ENCODE peak calls at places on chromosome 10, in four cellular contexts. N, P, Z and F are unnamed samples.

GRCh38 chr10:33537066-33537465 is 202.6 kb upstream of the NRP1 start:
- DNase-seq in N (no peak), P (no peak), Z (no peak), F (peak; percentile 39)

GRCh38 chr10:103986360-103986759 is 19.4 kb downstream of the SLK start:
- DNase-seq in N (no peak), Z (no peak), P (peak; percentile 15), F (no peak)

GRCh38 chr10:87613766-87614165 is 45.9 kb upstream of the PAPSS2 start:
- DNase-seq in Z (no peak), N (no peak), P (no peak), F (peak; percentile 76)

GRCh38 chr10:17710181-17710580 is 41.8 kb upstream of the TMEM236 start:
- DNase-seq in P (no peak), Z (no peak), N (no peak), F (no peak)

GRCh38 chr10:25701651-25702050 is 232.4 kb upstream of the MYO3A start:
- DNase-seq in Z (no peak), P (no peak), N (no peak), F (no peak)

GRCh38 chr10:113753020-113753692 is 1.7 kb downstream of the PLEKHS1 start:
- DNase-seq in Z (no peak), P (no peak), N (peak; percentile 59), F (peak; percentile 37)

GRCh38 chr10:126525326-126525725 is 137.0 kb upstream of the ADAM12 start:
- DNase-seq in Z (no peak), N (no peak), P (no peak), F (no peak)

GRCh38 chr10:9147475-9147874 is 1093.0 kb downstream of the GATA3 start:
- DNase-seq in Z (no peak), P (no peak), N (no peak), F (no peak)

GRCh38 chr10:130623680-130624271 is 487.6 kb downstream of the GLRX3 start:
- DNase-seq in N (no peak), Z (no peak), P (no peak), F (no peak)

GRCh38 chr10:72334832-72335393 is 19.8 kb downstream of the DNAJB12 start:
- DNase-seq in P (peak; percentile 91), Z (peak; percentile 79), N (no peak), F (peak; percentile 64)

GRCh38 chr10:35420044-35420443 is 83.7 kb downstream of the CCNY start:
- DNase-seq in P (no peak), Z (peak; percentile 46), N (no peak), F (peak; percentile 25)

GRCh38 chr10:58158806-58159205 is 108.9 kb downstream of the IPMK start:
- DNase-seq in Z (no peak), N (no peak), P (no peak), F (no peak)

GRCh38 chr10:78664929-78665525 is 403.7 kb upstream of the ZMIZ1 start:
- DNase-seq in P (no peak), Z (no peak), N (no peak), F (peak; percentile 4)

GRCh38 chr10:115762029-115762428 is 511.0 kb downstream of the GFRA1 start:
- DNase-seq in Z (no peak), N (no peak), P (no peak), F (peak; percentile 18)

GRCh38 chr10:73233883-73234282 is 13.2 kb downstream of the DNAJC9 start:
- DNase-seq in N (no peak), Z (no peak), P (no peak), F (no peak)

GRCh38 chr10:77041636-77042258 is 595.9 kb downstream of the KCNMA1 start:
- DNase-seq in N (no peak), P (no peak), Z (no peak), F (no peak)

GRCh38 chr10:3427316-3427715 is 254.7 kb upstream of the PITRM1 start:
- DNase-seq in N (no peak), P (no peak), Z (no peak), F (no peak)

GRCh38 chr10:62068464-62068863 is 167.0 kb downstream of the ARID5B start:
- DNase-seq in N (no peak), P (no peak), Z (no peak), F (no peak)

GRCh38 chr10:72242675-72243074 is 26.6 kb upstream of the ASCC1 start:
- DNase-seq in P (no peak), Z (no peak), N (no peak), F (peak; percentile 36)

GRCh38 chr10:132846631-132847415 is 60.9 kb upstream of the NKX6-2 start:
- DNase-seq in Z (no peak), P (no peak), N (no peak), F (no peak)

GRCh38 chr10:47048533-47048905 is 137.3 kb downstream of the PTPN20 start:
- DNase-seq in P (no peak), Z (no peak), N (no peak), F (no peak)

GRCh38 chr10:16519908-16520861 is 1.5 kb downstream of the C1QL3 start:
- DNase-seq in P (peak; percentile 34), Z (no peak), N (peak; percentile 20), F (no peak)

GRCh38 chr10:86536294-86536861 is 14.8 kb upstream of the WAPL start:
- DNase-seq in N (no peak), P (peak; percentile 17), Z (no peak), F (no peak)

GRCh38 chr10:12703813-12704212 is 297.7 kb downstream of the CCDC3 start:
- DNase-seq in Z (peak; percentile 57), N (no peak), P (no peak), F (peak; percentile 80)

GRCh38 chr10:5089869-5090268 is 4.3 kb upstream of the AKR1C3 start:
- DNase-seq in P (no peak), N (peak; percentile 84), Z (no peak), F (no peak)

GRCh38 chr10:130805635-130806030 is 505.9 kb downstream of the TCERG1L start:
- DNase-seq in N (no peak), Z (no peak), P (no peak), F (no peak)

GRCh38 chr10:26437637-26438461 is at the start of gene APBB1IP:
- DNase-seq in P (peak; percentile 85), N (no peak), Z (no peak), F (peak; percentile 28)

GRCh38 chr10:24556746-24557742 is 166.6 kb downstream of the ARHGAP21 start:
- DNase-seq in Z (peak; percentile 45), N (no peak), P (peak; percentile 9), F (peak; percentile 81)

GRCh38 chr10:34345383-34345782 is 469.7 kb downstream of the PARD3 start:
- DNase-seq in P (no peak), N (no peak), Z (no peak), F (no peak)

GRCh38 chr10:71085689-71086438 is 126.5 kb upstream of the UNC5B start:
- DNase-seq in Z (no peak), N (no peak), P (no peak), F (no peak)

GRCh38 chr10:3467052-3467906 is 294.7 kb upstream of the PITRM1 start:
- DNase-seq in P (no peak), N (no peak), Z (peak; percentile 76), F (peak; percentile 96)

GRCh38 chr10:69439350-69439739 is 11.9 kb upstream of the TSPAN15 start:
- DNase-seq in N (no peak), Z (peak; percentile 92), P (no peak), F (no peak)

GRCh38 chr10:43980313-43980712 is 331.6 kb upstream of the ZNF32 start:
- DNase-seq in N (no peak), Z (no peak), P (no peak), F (no peak)